ENCODE peak calls at places on chromosomes 4 and X, in four cellular contexts. D, C, Z and L are unnamed samples.

GRCh38 chrX:153438522-153438921 is 7.3 kb downstream of the TREX2 start:
- DNase-seq in D (peak), Z (peak), C (peak), L (no peak)

GRCh38 chr4:170522427-170522970 is 432.7 kb upstream of the AADAT start:
- DNase-seq in D (no peak), Z (no peak), C (no peak), L (no peak)

GRCh38 chrX:17597836-17598434 is 139.4 kb upstream of the SCML1 start:
- DNase-seq in C (peak), D (no peak), Z (no peak), L (no peak)

GRCh38 chrX:41889317-41890025 is 33.9 kb downstream of the CASK start:
- DNase-seq in Z (peak), C (peak), D (no peak), L (peak)

GRCh38 chr4:749771-750666 is 44.4 kb downstream of the PCGF3 start:
- DNase-seq in D (no peak), C (peak), Z (no peak), L (no peak)

GRCh38 chr4:35608205-35608604 is 636.1 kb downstream of the ARAP2 start:
- DNase-seq in Z (no peak), C (no peak), D (no peak), L (peak)

GRCh38 chrX:41238543-41238942 is 95.4 kb upstream of the DDX3X start:
- DNase-seq in D (peak), C (peak), Z (peak), L (peak)

GRCh38 chr4:178577933-178578332 is 1135.7 kb upstream of the AGA start:
- DNase-seq in D (peak), Z (no peak), C (no peak), L (no peak)

GRCh38 chrX:133776072-133776471 is 209.3 kb downstream of the GPC3 start:
- DNase-seq in C (no peak), D (peak), Z (peak), L (no peak)

GRCh38 chrX:13798184-13798583 is 18.7 kb downstream of the GPM6B start:
- DNase-seq in D (no peak), Z (no peak), C (no peak), L (no peak)

GRCh38 chr4:47936336-47936735 is 22.0 kb upstream of the NFXL1 start:
- DNase-seq in Z (no peak), C (no peak), D (no peak), L (no peak)

GRCh38 chrX:30824275-30824674 is 64.8 kb downstream of the TAB3 start:
- DNase-seq in Z (no peak), D (no peak), C (no peak), L (no peak)

GRCh38 chrX:21934414-21934813 is 6.1 kb upstream of the SMS start:
- DNase-seq in Z (peak), D (no peak), C (no peak), L (peak)

GRCh38 chrX:139204903-139205667 is 325.5 kb upstream of the F9 start:
- DNase-seq in Z (peak), C (peak), D (peak), L (no peak)
- TF ChIP-seq CTCF in Z (no peak), C (no peak), D (no peak), L (no peak)

GRCh38 chr4:6229095-6229494 is 28.7 kb upstream of the JAKMIP1 start:
- DNase-seq in C (no peak), D (no peak), Z (no peak), L (no peak)
- TF ChIP-seq CTCF in C (no peak), D (no peak), Z (no peak), L (no peak)

GRCh38 chr4:22500831-22501714 is 14.8 kb downstream of the ADGRA3 start:
- DNase-seq in D (peak), Z (peak), C (peak), L (peak)

GRCh38 chr4:22502895-22503814 is 12.7 kb downstream of the ADGRA3 start:
- DNase-seq in Z (no peak), C (peak), D (no peak), L (peak)

GRCh38 chr4:22498866-22499265 is 17.0 kb downstream of the ADGRA3 start:
- DNase-seq in D (no peak), Z (no peak), C (no peak), L (no peak)

GRCh38 chr4:22500128-22500611 is 15.7 kb downstream of the ADGRA3 start:
- DNase-seq in D (no peak), C (no peak), Z (no peak), L (no peak)

GRCh38 chr4:22501715-22502095 is 14.2 kb downstream of the ADGRA3 start:
- DNase-seq in C (no peak), Z (no peak), D (no peak), L (peak)
- TF ChIP-seq CTCF in C (no peak), Z (no peak), D (no peak), L (no peak)

DNA sequence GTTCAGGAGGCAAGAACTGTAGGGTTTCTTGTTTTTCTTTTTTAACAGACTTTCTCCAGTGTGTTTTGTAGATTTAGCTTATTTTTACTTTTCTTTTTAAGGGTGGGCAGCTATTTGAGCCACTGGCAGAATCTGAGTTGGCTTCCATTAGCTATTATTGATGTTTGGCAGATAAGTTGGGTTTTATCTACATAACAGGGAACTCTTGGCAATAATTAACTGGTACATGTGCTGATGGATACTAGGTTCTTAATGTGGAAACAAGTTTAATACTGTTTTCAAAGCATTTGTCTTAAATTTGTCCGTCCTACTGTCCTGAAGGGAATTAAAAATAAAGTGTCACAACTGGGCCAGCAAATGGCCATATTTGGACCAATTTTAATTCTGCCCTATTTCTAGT is 80.5 kb downstream of the PHOX2B start:
- DNase-seq in C (no peak), D (no peak), Z (no peak), L (no peak)
- TF ChIP-seq CTCF in C (no peak), D (no peak), Z (no peak), L (no peak)

GRCh38 chr4:103915224-103915869 is 195.6 kb upstream of the TACR3 start:
- DNase-seq in C (peak), D (peak), Z (peak), L (no peak)
- TF ChIP-seq CTCF in C (peak), D (peak), Z (peak), L (peak)